ENCODE peak calls at places on chromosomes 11 and 22, in four cellular contexts. One of them, this sample, is unnamed.

GRCh38 chr22:45196308-45196707 is 32.6 kb downstream of the NUP50 start:
- DNase-seq in aorta: no peak
- DNase-seq in stomach: no peak
- DNase-seq in prostate gland: no peak
- DNase-seq in this sample: no peak

GRCh38 chr11:66854231-66854661 is 2.6 kb upstream of the LRFN4 start:
- DNase-seq in aorta: peak; percentile 32
- DNase-seq in stomach: no peak
- DNase-seq in prostate gland: no peak
- DNase-seq in this sample: no peak

GRCh38 chr11:27757953-27758352 is 57.7 kb upstream of the BDNF start:
- DNase-seq in aorta: peak; percentile 51
- DNase-seq in stomach: no peak
- DNase-seq in prostate gland: no peak
- DNase-seq in this sample: no peak

GRCh38 chr11:102924851-102925380 is 30.6 kb downstream of the MMP13 start:
- DNase-seq in aorta: peak; percentile 46
- DNase-seq in stomach: no peak
- DNase-seq in prostate gland: no peak
- DNase-seq in this sample: no peak

GRCh38 chr11:66970808-66971442 is 4.2 kb upstream of the C11orf86 start:
- DNase-seq in aorta: peak; percentile 82
- DNase-seq in stomach: no peak
- DNase-seq in prostate gland: no peak
- DNase-seq in this sample: peak; percentile 25

GRCh38 chr11:46363031-46363407 is 15.8 kb downstream of the DGKZ start:
- DNase-seq in aorta: peak; percentile 88
- DNase-seq in stomach: peak; percentile 46
- DNase-seq in prostate gland: no peak
- DNase-seq in this sample: peak; percentile 54

GRCh38 chr11:112285918-112286317 is 25.3 kb upstream of the PLET1 start:
- DNase-seq in aorta: no peak
- DNase-seq in stomach: no peak
- DNase-seq in prostate gland: no peak
- DNase-seq in this sample: no peak

GRCh38 chr22:27278986-27279385 is 522.6 kb downstream of the MN1 start:
- DNase-seq in aorta: no peak
- DNase-seq in stomach: no peak
- DNase-seq in prostate gland: peak; percentile 62
- DNase-seq in this sample: no peak

DNA sequence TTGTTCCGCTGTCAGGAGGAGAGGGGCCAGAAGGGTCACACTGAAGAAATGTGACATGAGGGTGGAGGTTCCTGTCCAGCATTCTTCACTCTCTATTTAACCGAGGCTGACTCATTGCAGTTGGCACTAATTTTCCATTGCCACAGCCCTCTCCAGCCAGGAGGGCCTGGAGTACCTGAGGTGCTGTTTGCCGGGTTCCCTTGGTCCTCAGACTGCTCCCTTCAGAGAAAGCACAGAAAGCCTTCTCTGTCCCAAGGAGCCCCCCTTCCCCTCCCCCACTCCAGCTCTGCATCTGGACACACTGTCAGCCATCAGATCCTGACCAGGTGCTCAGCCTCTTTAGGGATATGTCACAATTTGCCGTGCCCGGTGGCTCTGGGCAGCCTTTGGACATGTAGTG is 3.1 kb upstream of the C11orf91 start:
- DNase-seq in aorta: no peak
- DNase-seq in stomach: peak; percentile 49
- DNase-seq in prostate gland: no peak
- DNase-seq in this sample: no peak
- H3K4me1 ChIP-seq in aorta: no peaks in the 10 kb centered on the region
- H3K4me1 ChIP-seq in stomach: peaks cover 99% of the 10 kb centered on the region
- H3K4me1 ChIP-seq in prostate gland: peaks cover 6% of the 10 kb centered on the region
- H3K4me1 ChIP-seq in this sample: peaks cover 65% of the 10 kb centered on the region

GRCh38 chr11:2400761-2401435 is 348 bp downstream of the TSSC4 start:
- DNase-seq in aorta: no peak
- DNase-seq in stomach: no peak
- DNase-seq in prostate gland: no peak
- DNase-seq in this sample: no peak

GRCh38 chr11:2400069-2400760 is at the start of gene TSSC4:
- DNase-seq in aorta: peak; percentile 100
- DNase-seq in stomach: peak; percentile 100
- DNase-seq in prostate gland: peak; percentile 100
- DNase-seq in this sample: peak; percentile 100

GRCh38 chr11:2402890-2403645 is 2.5 kb downstream of the TSSC4 start:
- DNase-seq in aorta: no peak
- DNase-seq in stomach: no peak
- DNase-seq in prostate gland: no peak
- DNase-seq in this sample: no peak

GRCh38 chr11:2402106-2402505 is 1.6 kb downstream of the TSSC4 start:
- DNase-seq in aorta: no peak
- DNase-seq in stomach: no peak
- DNase-seq in prostate gland: no peak
- DNase-seq in this sample: no peak

GRCh38 chr11:2401436-2401984 is 960 bp downstream of the TSSC4 start:
- DNase-seq in aorta: no peak
- DNase-seq in stomach: no peak
- DNase-seq in prostate gland: no peak
- DNase-seq in this sample: no peak
- H3K27ac ChIP-seq in aorta: no peak overlapping the region
- H3K27ac ChIP-seq in stomach: peak overlapping the region; percentile 100
- H3K27ac ChIP-seq in prostate gland: peak overlapping the region; percentile 79
- H3K27ac ChIP-seq in this sample: peak overlapping the region; percentile 60

DNA sequence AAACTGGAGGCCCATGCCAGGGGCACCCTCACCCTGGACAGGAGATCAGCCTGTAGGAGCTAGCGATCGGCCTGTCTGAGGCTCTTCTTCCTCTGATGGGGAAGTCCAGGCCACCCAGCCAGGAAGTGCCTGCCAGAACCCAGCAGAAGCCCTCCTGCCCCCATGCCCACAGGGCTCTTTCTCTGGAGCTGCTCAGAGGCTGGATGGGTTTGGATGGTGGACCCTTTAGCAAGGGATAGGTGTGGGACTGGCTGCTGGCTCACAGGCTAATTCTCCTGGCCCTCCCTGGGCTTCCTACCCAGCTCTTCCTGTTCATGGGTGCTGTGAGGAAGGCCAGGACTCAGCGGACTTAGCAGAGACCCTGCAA is 7.7 kb downstream of the FXYD2 start:
- DNase-seq in aorta: peak; percentile 67
- DNase-seq in stomach: no peak
- DNase-seq in prostate gland: no peak
- DNase-seq in this sample: no peak
- H3K4me1 ChIP-seq in aorta: no peaks in the 10 kb centered on the region
- H3K4me1 ChIP-seq in stomach: peaks cover 51% of the 10 kb centered on the region
- H3K4me1 ChIP-seq in prostate gland: peaks cover 5% of the 10 kb centered on the region
- H3K4me1 ChIP-seq in this sample: peaks cover 65% of the 10 kb centered on the region

DNA sequence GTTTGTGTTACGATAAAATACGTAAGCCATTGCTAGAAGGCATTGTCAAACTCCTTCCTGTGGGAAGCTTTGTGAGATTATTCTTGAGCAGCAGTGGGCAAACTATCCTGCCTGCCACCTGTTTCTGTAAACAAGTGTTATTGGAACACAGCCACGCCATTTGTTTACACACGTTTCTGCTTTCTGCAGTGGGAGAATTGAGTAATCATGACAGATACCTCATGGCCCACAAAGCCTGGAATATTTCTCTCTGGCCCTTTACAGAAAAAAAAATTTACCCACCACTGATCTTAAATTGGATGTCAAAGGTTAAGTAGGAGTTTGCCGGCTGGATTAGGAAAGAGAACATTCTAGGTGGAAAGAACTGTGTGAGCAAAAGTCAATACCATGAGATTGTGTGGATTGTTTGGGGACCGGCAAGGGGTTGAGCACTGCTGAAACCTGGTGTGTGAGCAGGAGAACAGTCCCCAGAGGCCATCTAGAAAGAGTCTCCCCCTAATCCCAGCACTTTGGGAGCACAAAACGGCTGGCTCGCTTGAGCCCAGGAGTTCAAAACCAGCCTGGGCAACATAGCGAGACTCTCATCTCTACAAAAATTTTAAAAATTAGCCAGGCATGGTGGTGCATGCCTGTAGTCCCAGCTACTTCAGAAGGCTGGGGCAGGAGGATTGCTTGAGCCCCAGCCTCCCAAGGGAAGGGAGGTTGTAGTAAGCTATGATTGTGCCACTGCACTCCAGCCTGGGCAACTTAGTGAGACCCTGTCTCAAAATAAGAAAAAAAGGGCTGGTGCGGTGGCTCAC is 6.0 kb upstream of the PLA2G6 start:
- DNase-seq in aorta: no peak
- DNase-seq in stomach: peak; percentile 66
- DNase-seq in prostate gland: peak; percentile 94
- DNase-seq in this sample: peak; percentile 60
- H3K27ac ChIP-seq in aorta: no peak overlapping the region
- H3K27ac ChIP-seq in stomach: peak overlapping the region; percentile 87
- H3K27ac ChIP-seq in prostate gland: peak overlapping the region; percentile 79
- H3K27ac ChIP-seq in this sample: peak overlapping the region; percentile 63

GRCh38 chr22:33831651-33832050 is 88.6 kb downstream of the LARGE1 start:
- DNase-seq in aorta: no peak
- DNase-seq in stomach: no peak
- DNase-seq in prostate gland: no peak
- DNase-seq in this sample: no peak
- H3K4me1 ChIP-seq in aorta: no peaks in the 10 kb centered on the region
- H3K4me1 ChIP-seq in stomach: peaks cover 60% of the 10 kb centered on the region
- H3K4me1 ChIP-seq in prostate gland: peaks cover 3% of the 10 kb centered on the region
- H3K4me1 ChIP-seq in this sample: peaks cover 17% of the 10 kb centered on the region

This sample was measured in body of pancreas.